ENCODE peak calls at places on chromosomes 1 and 21, in eight cellular contexts. H is AG04450, P is H4, M is GM03348, R is HEK293T, S is MV-4-11, N is HL-60, U is dorsolateral prefrontal cortex. A is an unnamed sample.

GRCh38 chr21:30718239-30718909 is at the start of gene KRTAP21-3:
- DNase-seq in H (no peak), P (peak; percentile 19), M (no peak), R (no peak), S (no peak), N (no peak), U (no peak), A (no peak)

GRCh38 chr1:175262646-175263045 is 70.1 kb upstream of the KIAA0040 start:
- DNase-seq in H (no peak), P (no peak), M (no peak), R (no peak), S (no peak), N (no peak), U (no peak), A (no peak)

GRCh38 chr1:178609015-178609414 is 96.1 kb downstream of the TEX35 start:
- DNase-seq in H (peak; percentile 60), P (no peak), M (peak; percentile 61), R (no peak), S (no peak), N (no peak), U (no peak), A (no peak)

GRCh38 chr1:12658531-12659453 is 14.9 kb downstream of the AADACL4 start:
- DNase-seq in H (peak; percentile 55), P (peak; percentile 76), M (peak; percentile 95), R (peak; percentile 92), S (peak; percentile 27), N (peak; percentile 48), U (peak; percentile 67), A (peak; percentile 3)

GRCh38 chr1:58754683-58755467 is 29.0 kb downstream of the JUN start:
- DNase-seq in H (no peak), P (no peak), M (no peak), R (no peak), S (no peak), N (no peak), U (no peak), A (no peak)

GRCh38 chr1:102241431-102242338 is 245.0 kb upstream of the OLFM3 start:
- DNase-seq in H (no peak), P (no peak), M (no peak), R (no peak), S (peak; percentile 93), N (no peak), U (no peak), A (no peak)

GRCh38 chr1:5513891-5514515 is 478.2 kb downstream of the NPHP4 start:
- DNase-seq in H (no peak), P (peak; percentile 63), M (no peak), R (no peak), S (peak; percentile 27), N (peak; percentile 12), U (no peak), A (no peak)

GRCh38 chr1:87393437-87394085 is 64.9 kb downstream of the LMO4 start:
- DNase-seq in H (no peak), P (no peak), M (no peak), R (no peak), S (no peak), N (no peak), U (no peak), A (no peak)

GRCh38 chr1:177753655-177754054 is 216.2 kb downstream of the SEC16B start:
- DNase-seq in H (no peak), P (no peak), M (no peak), R (no peak), S (no peak), N (no peak), U (no peak), A (no peak)

GRCh38 chr21:32507342-32507919 is 77.9 kb downstream of the TCP10L start:
- DNase-seq in H (no peak), P (no peak), M (no peak), R (no peak), S (no peak), N (no peak), U (no peak), A (no peak)

GRCh38 chr1:83742446-83742845 is 256.5 kb downstream of the TTLL7 start:
- DNase-seq in H (no peak), P (no peak), M (no peak), R (no peak), S (peak; percentile 34), N (no peak), U (no peak), A (no peak)

GRCh38 chr1:164861632-164862031 is 302.6 kb downstream of the PBX1 start:
- DNase-seq in H (no peak), P (no peak), M (no peak), R (no peak), S (no peak), N (no peak), U (no peak), A (no peak)

GRCh38 chr1:71792264-71792663 is 490.1 kb downstream of the NEGR1 start:
- DNase-seq in H (no peak), P (no peak), M (no peak), R (no peak), S (peak; percentile 88), N (no peak), U (no peak), A (no peak)

GRCh38 chr1:198318092-198318491 is 161.3 kb downstream of the NEK7 start:
- DNase-seq in H (no peak), P (no peak), M (no peak), R (no peak), S (peak; percentile 61), N (no peak), U (no peak), A (no peak)

GRCh38 chr1:54610048-54610447 is 13.3 kb downstream of the FAM151A start:
- DNase-seq in H (no peak), P (no peak), M (no peak), R (no peak), S (no peak), N (no peak), U (no peak), A (no peak)

GRCh38 chr1:14968251-14968812 is 185.2 kb upstream of the TMEM51 start:
- DNase-seq in H (no peak), P (peak; percentile 60), M (peak; percentile 89), R (no peak), S (peak; percentile 15), N (no peak), U (no peak), A (peak; percentile 59)